ENCODE peak calls at places on chromosomes 16 and 17, in six cellular contexts. Y is IMR-90, I is H9, R is mesenchymal stem cell, Q is H1, Z is trophoblast cell. E is an unnamed sample.
A peak's percentile ranks its signal among the peaks of the same experiment; 100 is the strongest.

GRCh38 chr16:53529529-53529928 is 26.5 kb upstream of the AKTIP start:
- DNase-seq in I (no peak), Y (no peak), Z (no peak), R (no peak), Q (no peak), E (no peak)

GRCh38 chr17:178292-179065 is 3.0 kb downstream of the DOC2B start:
- DNase-seq in Z (no peak), Y (no peak), Q (no peak), I (no peak), R (no peak), E (no peak)

GRCh38 chr16:1757714-1758461 is 13.5 kb downstream of the NME3 start:
- DNase-seq in Y (no peak), Z (no peak), R (no peak), I (no peak), Q (no peak), E (no peak)

GRCh38 chr16:9682320-9682719 is 499.9 kb downstream of the GRIN2A start:
- DNase-seq in Q (no peak), I (peak; percentile 63), Y (no peak), Z (no peak), R (no peak), E (no peak)

GRCh38 chr17:57567278-57567677 is 177.8 kb downstream of the CCDC182 start:
- DNase-seq in Y (no peak), I (no peak), R (no peak), Z (no peak), Q (no peak), E (no peak)

GRCh38 chr17:80221401-80221800 is 1.2 kb downstream of the SLC26A11 start:
- DNase-seq in R (no peak), Y (no peak), Q (no peak), I (peak; percentile 31), Z (no peak), E (no peak)

GRCh38 chr17:77607606-77608005 is 350.9 kb upstream of the TNRC6C start:
- DNase-seq in R (no peak), Y (no peak), Q (no peak), Z (no peak), I (no peak), E (no peak)

GRCh38 chr16:89325861-89326471 is 108.5 kb downstream of the ZNF778 start:
- DNase-seq in Q (no peak), Y (peak; percentile 93), Z (no peak), I (no peak), R (peak; percentile 95), E (no peak)

GRCh38 chr17:78252111-78252634 is 20.7 kb downstream of the TMEM235 start:
- DNase-seq in Q (no peak), Z (no peak), I (peak; percentile 43), R (no peak), Y (no peak), E (no peak)

GRCh38 chr17:45123076-45123770 is 9.1 kb downstream of the PLCD3 start:
- DNase-seq in Q (no peak), Z (no peak), R (no peak), I (no peak), Y (no peak), E (no peak)

GRCh38 chr17:17382060-17382449 is 78.9 kb downstream of the NT5M start:
- DNase-seq in Y (no peak), Z (no peak), R (no peak), Q (no peak), I (no peak), E (no peak)
- H4K91ac ChIP-seq in Y (no peak overlapping the region), Z (no peak overlapping the region), R (no peak overlapping the region), Q (no peak overlapping the region), I (no peak overlapping the region), E (no peak overlapping the region)

DNA sequence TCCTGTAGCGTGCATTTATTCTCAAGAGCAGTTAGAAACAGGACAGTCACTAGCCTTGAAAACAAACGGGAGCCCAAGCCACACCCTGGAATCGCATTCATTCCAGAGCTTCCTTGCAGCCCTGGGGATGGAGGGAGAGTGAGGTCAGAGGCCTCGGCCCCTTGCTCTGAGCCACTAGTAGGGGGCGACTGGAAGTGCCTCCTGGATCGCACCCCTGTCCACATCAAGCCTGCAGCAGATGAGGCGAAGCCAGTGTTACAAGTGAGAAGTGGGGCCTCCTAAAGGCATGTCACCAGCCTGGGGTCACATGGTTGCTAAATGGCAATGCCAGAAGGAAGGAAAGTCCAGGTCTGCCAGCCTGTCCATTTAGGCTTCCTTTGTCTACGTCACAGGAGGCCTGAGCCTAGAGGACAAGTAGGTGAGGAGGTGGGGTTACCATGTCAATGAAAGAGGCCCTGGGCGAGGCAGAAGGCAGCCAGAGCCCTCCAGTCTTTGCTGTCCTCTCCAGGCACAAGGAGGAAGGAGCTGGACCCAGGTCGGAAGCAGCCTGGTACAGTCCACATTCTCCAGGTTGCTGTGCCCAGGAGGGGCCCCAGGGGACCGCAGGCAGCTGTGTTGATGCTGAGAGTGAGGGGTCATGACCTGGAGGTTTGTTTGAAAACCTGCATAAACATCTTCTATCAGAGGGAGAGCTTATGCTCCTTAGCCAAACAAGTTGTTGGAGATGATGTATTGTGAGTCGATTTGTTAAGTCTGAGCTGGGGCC is 3.0 kb upstream of the RCVRN start:
- DNase-seq in I (no peak), Y (peak; percentile 73), R (peak; percentile 82), Q (no peak), Z (no peak), E (no peak)
- H4K8ac ChIP-seq in I (no peak overlapping the region), Y (peak overlapping the region; percentile 10), R (peak overlapping the region; percentile 7), Q (no peak overlapping the region), Z (no peak overlapping the region), E (peak overlapping the region; percentile 84)

GRCh38 chr17:82913304-82914043 is 73.7 kb upstream of the ZNF750 start:
- DNase-seq in Z (no peak), R (no peak), I (no peak), Q (no peak), Y (no peak), E (no peak)
- H3K14ac ChIP-seq in Z (no peak overlapping the region), R (no peak overlapping the region), I (no peak overlapping the region), Q (no peak overlapping the region), Y (no peak overlapping the region), E (no peak overlapping the region)

DNA sequence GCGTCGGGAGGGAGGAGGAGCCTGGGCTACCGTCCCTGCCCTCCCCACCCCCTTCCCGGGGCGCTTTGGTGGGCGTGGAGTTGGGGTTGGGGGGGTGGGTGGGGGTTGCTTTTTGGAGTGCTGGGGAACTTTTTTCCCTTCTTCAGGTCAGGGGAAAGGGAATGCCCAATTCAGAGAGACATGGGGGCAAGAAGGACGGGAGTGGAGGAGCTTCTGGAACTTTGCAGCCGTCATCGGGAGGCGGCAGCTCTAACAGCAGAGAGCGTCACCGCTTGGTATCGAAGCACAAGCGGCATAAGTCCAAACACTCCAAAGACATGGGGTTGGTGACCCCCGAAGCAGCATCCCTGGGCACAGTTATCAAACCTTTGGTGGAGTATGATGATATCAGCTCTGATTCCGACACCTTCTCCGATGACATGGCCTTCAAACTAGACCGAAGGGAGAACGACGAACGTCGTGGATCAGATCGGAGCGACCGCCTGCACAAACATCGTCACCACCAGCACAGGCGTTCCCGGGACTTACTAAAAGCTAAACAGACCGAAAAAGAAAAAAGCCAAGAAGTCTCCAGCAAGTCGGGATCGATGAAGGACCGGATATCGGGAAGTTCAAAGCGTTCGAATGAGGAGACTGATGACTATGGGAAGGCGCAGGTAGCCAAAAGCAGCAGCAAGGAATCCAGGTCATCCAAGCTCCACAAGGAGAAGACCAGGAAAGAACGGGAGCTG is 790 bp downstream of the CDK12 start:
- DNase-seq in Q (no peak), Y (peak; percentile 58), I (peak; percentile 41), R (peak; percentile 85), Z (peak; percentile 29), E (no peak)
- H4K91ac ChIP-seq in Q (no peak overlapping the region), Y (peak overlapping the region; percentile 89), I (no peak overlapping the region), R (no peak overlapping the region), Z (peak overlapping the region; percentile 72), E (no peak overlapping the region)

DNA sequence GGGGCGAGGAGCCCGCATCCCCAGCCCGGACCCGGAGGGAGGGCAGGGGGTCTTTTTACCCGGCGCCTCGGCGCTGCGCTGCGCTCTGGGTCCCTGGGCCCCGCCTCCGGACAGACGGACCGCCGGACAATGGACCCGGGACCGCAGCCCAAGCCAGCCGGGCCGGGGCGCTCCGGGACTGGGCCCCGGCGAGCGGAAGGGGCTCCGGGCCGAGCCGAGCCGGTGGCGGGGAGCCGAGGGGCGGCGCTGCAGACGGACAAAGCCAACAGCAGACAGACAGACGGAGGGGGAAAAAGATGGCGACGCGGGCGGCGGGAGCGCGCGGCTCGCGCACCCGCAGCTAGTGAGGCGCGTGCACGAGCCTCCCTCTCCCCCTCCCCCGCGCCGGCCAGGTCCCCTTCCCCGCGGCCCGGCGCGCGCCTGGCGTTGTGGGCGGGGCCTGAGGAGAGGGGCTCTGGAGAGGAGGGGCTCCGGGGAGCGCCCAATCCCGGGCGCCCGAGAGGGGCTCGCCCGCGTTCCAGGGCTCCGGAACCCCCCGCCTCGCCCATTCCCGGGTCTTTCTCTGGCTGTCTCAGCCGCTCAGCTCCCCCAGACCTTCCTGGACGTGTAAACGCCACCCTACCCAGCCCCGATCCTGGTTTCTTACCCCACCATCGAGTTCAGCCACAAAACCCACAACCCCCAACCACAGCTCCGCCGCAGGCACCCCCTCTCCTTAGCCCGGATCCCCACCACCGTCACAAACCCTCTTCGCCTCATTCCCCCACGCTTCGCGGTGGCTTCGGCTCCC is at the start of gene ZNF821:
- DNase-seq in Y (peak; percentile 64), Q (peak; percentile 73), Z (peak; percentile 76), R (peak; percentile 81), I (peak; percentile 92), E (peak; percentile 93)
- H4K8ac ChIP-seq in Y (peak within 1 kb of the TSS; percentile 31), Q (peak within 1 kb of the TSS; percentile 99), Z (peak within 1 kb of the TSS; percentile 100), R (peak within 1 kb of the TSS; percentile 95), I (no peak within 1 kb of the TSS), E (no peak within 1 kb of the TSS)

DNA sequence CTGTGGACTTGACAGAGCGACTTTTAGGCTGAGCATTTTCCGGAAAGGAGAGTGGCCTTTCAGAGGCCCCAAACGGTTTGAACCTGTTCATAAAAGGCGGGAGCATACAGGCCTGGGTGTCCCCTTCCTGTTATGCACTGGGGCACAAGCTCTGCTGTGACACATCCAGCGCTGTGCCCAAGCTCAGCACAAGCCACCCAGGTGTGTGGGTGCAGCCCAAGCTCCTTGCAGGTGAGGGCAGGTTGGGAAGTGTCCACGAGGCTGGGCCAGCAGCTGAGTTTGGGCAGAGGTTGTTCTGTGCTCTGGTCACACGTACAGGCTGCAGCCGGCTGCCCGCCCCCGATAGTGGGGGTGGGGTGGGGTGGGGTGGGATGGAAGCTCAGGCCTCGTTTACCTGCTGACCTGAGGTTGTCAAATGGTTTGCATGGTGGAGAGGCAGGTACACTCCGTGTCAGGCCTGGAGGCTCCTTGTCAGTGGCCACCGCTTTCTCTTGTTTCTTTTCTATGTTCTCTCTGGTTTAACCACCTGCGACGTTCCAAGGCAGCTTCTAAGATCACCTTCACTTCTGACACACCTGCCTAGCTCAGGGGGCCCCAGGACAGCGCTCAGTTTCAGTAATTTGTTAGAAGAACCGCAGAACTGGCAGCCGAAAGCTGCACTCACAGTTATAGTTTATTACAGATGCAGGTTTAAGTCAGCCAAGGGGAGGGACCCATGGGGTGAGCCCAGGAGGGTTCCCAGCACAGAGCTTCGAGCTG is 194.7 kb upstream of the CIBAR2 start:
- DNase-seq in Z (no peak), R (no peak), I (no peak), Y (no peak), Q (no peak), E (no peak)
- H3K14ac ChIP-seq in Z (no peak overlapping the region), R (peak overlapping the region; percentile 88), I (no peak overlapping the region), Y (no peak overlapping the region), Q (no peak overlapping the region), E (peak overlapping the region; percentile 22)

DNA sequence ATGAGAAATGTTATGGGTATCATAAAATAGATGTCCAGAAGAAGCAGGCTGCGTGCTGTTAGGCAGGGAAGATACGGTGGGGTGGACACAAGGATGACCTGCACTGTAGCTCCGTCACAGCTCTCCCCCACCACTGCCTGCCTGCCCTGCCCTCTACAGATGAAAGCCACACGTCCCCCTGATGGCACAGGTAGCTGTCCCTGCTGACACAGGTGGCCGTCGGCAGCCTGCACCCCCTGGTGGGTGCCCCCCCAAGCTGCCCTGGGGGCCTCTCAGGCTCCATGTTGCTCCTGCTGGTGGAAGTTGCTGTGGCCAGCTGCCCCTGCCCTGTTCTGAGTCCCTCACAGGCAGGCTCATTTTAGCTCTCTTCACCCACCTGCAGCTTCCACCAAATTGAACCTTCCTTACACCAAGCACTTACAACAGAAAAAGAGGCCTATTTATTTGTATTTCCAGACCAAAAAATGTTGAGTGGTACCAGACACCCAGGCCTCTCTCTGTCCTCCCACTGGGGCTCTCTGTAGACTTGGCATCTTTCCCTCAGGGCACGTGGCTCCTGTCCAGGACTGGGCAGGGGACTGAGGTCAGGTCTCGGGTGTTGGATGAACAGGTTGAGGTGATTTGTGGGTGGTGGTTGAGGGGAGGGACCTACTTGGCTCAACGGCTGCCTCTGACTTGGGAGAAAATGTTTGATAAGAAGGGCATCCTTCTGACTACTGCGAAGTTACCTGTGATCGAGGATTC is 50.1 kb upstream of the CACNG5 start:
- DNase-seq in Q (no peak), R (no peak), Z (no peak), I (no peak), Y (no peak), E (no peak)
- H4K91ac ChIP-seq in Q (peak overlapping the region; percentile 10), R (no peak overlapping the region), Z (no peak overlapping the region), I (no peak overlapping the region), Y (no peak overlapping the region), E (no peak overlapping the region)